ENCODE peak calls at places on chromosomes 13 and 19, in six cellular contexts. Y, M, Q, T, H and B are unnamed samples.

GRCh38 chr19:8512991-8513686 is 828 bp downstream of the ZNF414 start:
- DNase-seq in Q (no peak), H (no peak), T (no peak), M (no peak), Y (no peak), B (no peak)

GRCh38 chr13:64311948-64312347 is 2896.3 kb upstream of the PCDH20 start:
- DNase-seq in M (no peak), H (no peak), Q (no peak), Y (no peak), T (no peak), B (no peak)

GRCh38 chr19:9456018-9456689 is 20.8 kb upstream of the ZNF266 start:
- DNase-seq in Y (no peak), M (no peak), T (no peak), Q (no peak), H (no peak), B (no peak)

GRCh38 chr19:19406878-19407639 is 1.6 kb downstream of the GATAD2A start:
- DNase-seq in M (no peak), T (no peak), Q (no peak), H (peak; percentile 65), Y (peak; percentile 43), B (peak; percentile 55)

GRCh38 chr13:76216729-76217128 is 580.6 kb downstream of the LMO7 start:
- DNase-seq in T (no peak), Q (no peak), Y (peak; percentile 10), M (no peak), H (no peak), B (no peak)

GRCh38 chr19:34588846-34589245 is 88.1 kb downstream of the SCGB2B2 start:
- DNase-seq in M (no peak), Y (no peak), Q (no peak), T (no peak), H (no peak), B (no peak)

GRCh38 chr19:47369923-47370625 is 21.0 kb downstream of the DHX34 start:
- DNase-seq in Y (peak; percentile 48), T (no peak), H (no peak), Q (no peak), M (no peak), B (peak; percentile 56)

GRCh38 chr13:65943711-65944110 is 1286.4 kb downstream of the PCDH9 start:
- DNase-seq in Q (no peak), Y (peak; percentile 44), H (no peak), T (no peak), M (no peak), B (peak; percentile 65)

GRCh38 chr19:49968279-49968922 is 7.4 kb upstream of the SIGLEC11 start:
- DNase-seq in T (no peak), Y (no peak), Q (no peak), H (peak; percentile 46), M (peak; percentile 75), B (no peak)

GRCh38 chr13:60379837-60380236 is 17.2 kb upstream of the TDRD3 start:
- DNase-seq in H (no peak), Q (no peak), T (no peak), M (no peak), Y (no peak), B (no peak)

GRCh38 chr13:54183728-54184127 is 1155.1 kb downstream of the OLFM4 start:
- DNase-seq in T (no peak), Y (no peak), Q (no peak), M (no peak), H (no peak), B (no peak)

GRCh38 chr13:60494296-60494695 is 97.3 kb downstream of the TDRD3 start:
- DNase-seq in H (no peak), M (no peak), T (no peak), Y (no peak), Q (no peak), B (no peak)

GRCh38 chr13:67841071-67841470 is 610.9 kb upstream of the PCDH9 start:
- DNase-seq in M (no peak), Y (no peak), Q (peak; percentile 83), H (no peak), T (no peak), B (no peak)

GRCh38 chr19:56118666-56119584 is 2.2 kb downstream of the ZNF787 start:
- DNase-seq in M (no peak), T (no peak), H (peak; percentile 10), Q (no peak), Y (no peak), B (no peak)

GRCh38 chr19:8213827-8214672 is 4.9 kb downstream of the CERS4 start:
- DNase-seq in M (no peak), Y (no peak), Q (no peak), T (no peak), H (no peak), B (no peak)

GRCh38 chr19:14718522-14719113 is 28.8 kb downstream of the ZNF333 start:
- DNase-seq in T (no peak), Q (peak; percentile 23), Y (no peak), M (no peak), H (no peak), B (peak; percentile 2)

GRCh38 chr19:7294571-7295212 is 478 bp upstream of the INSR start:
- DNase-seq in T (peak; percentile 78), Q (peak; percentile 75), H (no peak), Y (peak; percentile 12), M (peak; percentile 92), B (peak; percentile 50)

GRCh38 chr19:873084-874019 is 13.9 kb downstream of the CFD start:
- DNase-seq in Y (peak; percentile 38), M (peak; percentile 81), Q (peak; percentile 82), T (no peak), H (no peak), B (peak; percentile 26)

GRCh38 chr13:108227651-108228272 is 9.6 kb downstream of the ABHD13 start:
- DNase-seq in M (no peak), Q (no peak), H (no peak), Y (no peak), T (no peak), B (peak; percentile 71)

GRCh38 chr13:19605161-19605955 is 28.1 kb upstream of the MPHOSPH8 start:
- DNase-seq in Q (no peak), M (no peak), T (no peak), H (peak; percentile 76), Y (peak; percentile 72), B (no peak)

GRCh38 chr13:28147489-28147888 is 9.1 kb downstream of the PAN3 start:
- DNase-seq in H (peak; percentile 49), M (no peak), Y (no peak), T (no peak), Q (no peak), B (peak; percentile 8)

GRCh38 chr13:52980695-52981094 is 47.9 kb upstream of the OLFM4 start:
- DNase-seq in H (no peak), T (no peak), Q (no peak), M (no peak), Y (no peak), B (no peak)

GRCh38 chr19:13831560-13832056 is 36.4 kb downstream of the ZSWIM4 start:
- DNase-seq in T (no peak), H (peak; percentile 31), Q (no peak), M (no peak), Y (no peak), B (no peak)

GRCh38 chr13:106528711-106529414 is 6.6 kb downstream of the EFNB2 start:
- DNase-seq in Y (no peak), T (no peak), Q (peak; percentile 81), M (no peak), H (no peak), B (no peak)

GRCh38 chr19:56942749-56943148 is 102.2 kb upstream of the PEG3 start:
- DNase-seq in M (peak; percentile 76), Y (no peak), T (no peak), Q (peak; percentile 45), H (no peak), B (no peak)

GRCh38 chr13:110097013-110097412 is 209.9 kb downstream of the COL4A1 start:
- DNase-seq in Y (no peak), T (no peak), M (no peak), Q (no peak), H (no peak), B (no peak)

DNA sequence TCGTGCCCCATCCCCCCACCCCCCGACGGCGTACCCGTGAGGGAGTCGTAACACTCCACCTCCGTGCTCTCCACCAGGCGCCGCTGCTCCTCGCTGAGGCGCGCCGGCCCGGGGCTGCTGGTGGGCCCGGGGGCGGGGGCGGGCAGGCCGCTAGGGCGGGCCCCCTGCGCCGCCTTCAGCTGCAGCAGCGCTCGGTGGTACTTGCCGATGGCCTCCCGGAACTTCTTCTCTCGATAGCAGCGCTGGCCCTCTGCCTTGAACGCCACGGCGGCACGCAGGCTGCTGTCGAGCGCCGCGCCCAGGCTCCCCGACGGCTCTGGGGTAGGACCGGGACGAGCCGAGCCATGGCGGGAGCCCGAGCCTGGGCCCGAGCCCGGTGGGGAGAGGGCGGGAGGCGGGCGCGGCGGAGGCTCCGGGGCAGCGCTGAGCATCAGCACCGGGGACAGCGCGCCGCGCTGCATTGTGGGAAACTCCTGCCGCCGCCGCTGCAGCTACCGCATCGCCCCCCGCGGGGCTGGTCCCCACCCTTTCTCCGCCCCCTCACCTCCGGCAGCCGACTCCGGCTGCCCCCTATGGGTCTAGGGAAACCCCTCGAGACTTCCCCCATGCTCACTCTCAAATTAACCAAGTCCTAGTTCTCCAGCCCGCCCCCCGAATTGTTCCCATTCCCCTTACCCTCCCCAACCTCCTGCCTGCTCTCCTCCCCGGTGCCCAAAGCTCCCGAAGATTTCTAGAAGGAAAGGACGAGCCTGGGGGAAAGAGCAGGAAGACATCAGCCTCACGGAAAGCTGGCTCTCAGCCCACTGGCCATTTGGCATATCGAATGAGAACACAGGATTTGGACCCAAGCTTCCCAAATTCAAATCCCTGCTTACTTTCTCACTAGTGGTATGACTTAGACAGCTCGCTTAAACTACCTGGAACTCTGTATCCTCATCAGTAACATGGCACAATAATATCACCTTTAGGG is at the start of gene TTC9B:
- DNase-seq in T (no peak), M (no peak), H (no peak), Y (no peak), Q (peak; percentile 89), B (no peak)
- TF ChIP-seq CTCF in T (no peak), M (no peak), H (no peak), Y (no peak), Q (no peak), B (no peak)

GRCh38 chr19:3253270-3253669 is 28.8 kb downstream of the CELF5 start:
- DNase-seq in H (no peak), M (no peak), Q (no peak), Y (no peak), T (no peak), B (no peak)
- TF ChIP-seq CTCF in H (no peak), M (no peak), Q (peak; percentile 25), Y (no peak), T (no peak), B (no peak)

GRCh38 chr13:94112731-94113130 is 366.8 kb downstream of the DCT start:
- DNase-seq in Y (no peak), H (no peak), T (no peak), Q (no peak), M (no peak), B (no peak)
- TF ChIP-seq CTCF in Y (no peak), H (no peak), T (no peak), Q (peak; percentile 62), M (no peak), B (no peak)

GRCh38 chr13:77480071-77480470 is 55.4 kb upstream of the SCEL start:
- DNase-seq in M (no peak), H (no peak), T (no peak), Q (no peak), Y (no peak), B (peak; percentile 3)

GRCh38 chr13:77477299-77477848 is 58.1 kb upstream of the SCEL start:
- DNase-seq in Y (peak; percentile 6), M (no peak), T (no peak), Q (no peak), H (no peak), B (no peak)

GRCh38 chr13:77476456-77476855 is 59.0 kb upstream of the SCEL start:
- DNase-seq in M (no peak), Q (no peak), T (no peak), H (no peak), Y (no peak), B (no peak)

GRCh38 chr13:77479326-77479725 is 56.2 kb upstream of the SCEL start:
- DNase-seq in T (no peak), M (no peak), H (no peak), Q (no peak), Y (no peak), B (no peak)

GRCh38 chr13:77478645-77478997 is 56.9 kb upstream of the SCEL start:
- DNase-seq in Y (no peak), Q (no peak), H (no peak), M (no peak), T (no peak), B (no peak)
- TF ChIP-seq CTCF in Y (no peak), Q (peak; percentile 7), H (peak; percentile 17), M (no peak), T (no peak), B (no peak)